ENCODE peak calls at places on chromosomes 12 and 14, in nine cellular contexts. H is CD8-positive, alpha-beta memory T cell; R is mesenchymal stem cell; G is fibroblast of lung; N is CD4-positive, alpha-beta T cell; S is left ventricle myocardium inferior; M is GM23248; V is WERI-Rb-1; L is heart left ventricle. K is an unnamed sample.

GRCh38 chr14:75044760-75045159 is 6.5 kb downstream of the MLH3 start:
- DNase-seq in H (no peak), R (no peak), G (peak), N (no peak), S (no peak), M (no peak), V (no peak), L (no peak), K (no peak)

GRCh38 chr12:92775416-92775815 is 72.6 kb downstream of the PLEKHG7 start:
- DNase-seq in H (no peak), R (no peak), G (no peak), N (no peak), S (no peak), M (no peak), V (no peak), L (no peak), K (no peak)

GRCh38 chr14:72904840-72905561 is 11.1 kb upstream of the DPF3 start:
- DNase-seq in H (peak), R (peak), G (peak), N (peak), S (peak), M (peak), V (peak), L (peak), K (peak)

GRCh38 chr14:53715390-53715730 is 241.3 kb downstream of the BMP4 start:
- DNase-seq in H (no peak), R (peak), G (peak), N (no peak), S (no peak), M (peak), V (no peak), L (no peak), K (no peak)

GRCh38 chr12:120259418-120260202 is 5.9 kb downstream of the PXN start:
- DNase-seq in H (no peak), R (no peak), G (no peak), N (no peak), S (peak), M (peak), V (no peak), L (no peak), K (no peak)

GRCh38 chr14:89576960-89577359 is 159.9 kb upstream of the FOXN3 start:
- DNase-seq in H (no peak), R (no peak), G (no peak), N (no peak), S (no peak), M (no peak), V (no peak), L (no peak), K (no peak)

GRCh38 chr14:72104011-72104613 is 171.9 kb downstream of the RGS6 start:
- DNase-seq in H (no peak), R (no peak), G (no peak), N (no peak), S (no peak), M (peak), V (peak), L (no peak), K (no peak)

GRCh38 chr14:99674776-99675175 is 9.3 kb upstream of the CYP46A1 start:
- DNase-seq in H (peak), R (no peak), G (no peak), N (no peak), S (no peak), M (no peak), V (no peak), L (no peak), K (no peak)

GRCh38 chr12:91991397-91992187 is 154.1 kb downstream of the BTG1 start:
- DNase-seq in H (no peak), R (no peak), G (peak), N (no peak), S (no peak), M (no peak), V (no peak), L (no peak), K (no peak)

GRCh38 chr12:28223853-28224252 is 33.6 kb downstream of the CCDC91 start:
- DNase-seq in H (no peak), R (no peak), G (no peak), N (no peak), S (no peak), M (no peak), V (no peak), L (no peak), K (no peak)

GRCh38 chr14:76546426-76547221 is 170.7 kb downstream of the ESRRB start:
- DNase-seq in H (no peak), R (no peak), G (no peak), N (no peak), S (no peak), M (peak), V (peak), L (no peak), K (no peak)

GRCh38 chr12:45660330-45660729 is 69.2 kb upstream of the ARID2 start:
- DNase-seq in H (no peak), R (peak), G (peak), N (no peak), S (peak), M (peak), V (no peak), L (peak), K (no peak)

GRCh38 chr12:130752692-130753230 is 36.7 kb upstream of the RIMBP2 start:
- DNase-seq in H (no peak), R (no peak), G (no peak), N (no peak), S (no peak), M (no peak), V (peak), L (no peak), K (no peak)

GRCh38 chr12:47799357-47799955 is 20.2 kb downstream of the HDAC7 start:
- DNase-seq in H (no peak), R (no peak), G (no peak), N (no peak), S (peak), M (peak), V (no peak), L (peak), K (peak)

GRCh38 chr12:103558879-103559278 is 28.2 kb upstream of the STAB2 start:
- DNase-seq in H (no peak), R (no peak), G (no peak), N (no peak), S (no peak), M (no peak), V (no peak), L (no peak), K (no peak)

GRCh38 chr12:93592641-93593396 is 20.3 kb downstream of the SOCS2 start:
- DNase-seq in H (no peak), R (no peak), G (no peak), N (no peak), S (no peak), M (peak), V (no peak), L (peak), K (no peak)

GRCh38 chr12:58841058-58841798 is 79.1 kb downstream of the LRIG3 start:
- DNase-seq in H (no peak), R (no peak), G (no peak), N (no peak), S (peak), M (no peak), V (peak), L (no peak), K (no peak)

GRCh38 chr12:81819991-81820633 is 61.0 kb upstream of the PPFIA2 start:
- DNase-seq in H (no peak), R (peak), G (no peak), N (no peak), S (no peak), M (peak), V (no peak), L (no peak), K (no peak)

GRCh38 chr12:50637870-50638481 is 125.9 kb upstream of the ATF1 start:
- DNase-seq in H (no peak), R (peak), G (peak), N (no peak), S (no peak), M (peak), V (no peak), L (no peak), K (no peak)

GRCh38 chr12:95736631-95737030 is 53.9 kb downstream of the NTN4 start:
- DNase-seq in H (no peak), R (no peak), G (peak), N (no peak), S (peak), M (peak), V (no peak), L (peak), K (no peak)

GRCh38 chr14:77861201-77861600 is 61.3 kb downstream of the ADCK1 start:
- DNase-seq in H (no peak), R (no peak), G (no peak), N (no peak), S (no peak), M (peak), V (no peak), L (no peak), K (no peak)

GRCh38 chr14:29668201-29668600 is 259.4 kb downstream of the PRKD1 start:
- DNase-seq in H (no peak), R (no peak), G (no peak), N (no peak), S (no peak), M (no peak), V (no peak), L (no peak), K (no peak)

GRCh38 chr12:79409562-79409961 is 281.2 kb downstream of the PAWR start:
- DNase-seq in H (no peak), R (peak), G (peak), N (no peak), S (no peak), M (peak), V (no peak), L (no peak), K (no peak)

GRCh38 chr12:14950982-14951746 is 10.2 kb downstream of the ARHGDIB start:
- DNase-seq in H (no peak), R (no peak), G (no peak), N (no peak), S (no peak), M (no peak), V (no peak), L (no peak), K (no peak)

GRCh38 chr12:75754698-75755097 is 243.3 kb upstream of the KRR1 start:
- DNase-seq in H (no peak), R (no peak), G (no peak), N (no peak), S (no peak), M (no peak), V (no peak), L (no peak), K (no peak)

GRCh38 chr12:40511341-40511740 is 180.9 kb upstream of the CNTN1 start:
- DNase-seq in H (no peak), R (no peak), G (no peak), N (no peak), S (no peak), M (no peak), V (no peak), L (no peak), K (no peak)

GRCh38 chr12:91009319-91009950 is 4.7 kb upstream of the EPYC start:
- DNase-seq in H (no peak), R (no peak), G (peak), N (no peak), S (no peak), M (no peak), V (no peak), L (no peak), K (no peak)

GRCh38 chr14:24088095-24088494 is 6.0 kb upstream of the PCK2 start:
- DNase-seq in H (no peak), R (no peak), G (no peak), N (no peak), S (no peak), M (no peak), V (no peak), L (no peak), K (no peak)

GRCh38 chr12:116736962-116737773 is 701 bp downstream of the SPRING1 start:
- DNase-seq in H (no peak), R (peak), G (no peak), N (no peak), S (no peak), M (peak), V (no peak), L (no peak), K (no peak)

GRCh38 chr12:69732088-69732487 is 6.6 kb upstream of the RAB3IP start:
- DNase-seq in H (no peak), R (no peak), G (peak), N (no peak), S (no peak), M (peak), V (no peak), L (no peak), K (no peak)

GRCh38 chr12:45726594-45727300 is 2.8 kb upstream of the ARID2 start:
- DNase-seq in H (peak), R (peak), G (peak), N (no peak), S (peak), M (peak), V (peak), L (peak), K (peak)

GRCh38 chr12:100077367-100077766 is 65.3 kb downstream of the BLTP3B start:
- DNase-seq in H (no peak), R (peak), G (peak), N (no peak), S (no peak), M (peak), V (no peak), L (no peak), K (no peak)

GRCh38 chr14:78164226-78164853 is 5.8 kb upstream of the NRXN3 start:
- DNase-seq in H (no peak), R (no peak), G (no peak), N (no peak), S (no peak), M (peak), V (peak), L (no peak), K (no peak)

GRCh38 chr14:91484744-91485143 is 25.4 kb downstream of the PPP4R3A start:
- DNase-seq in H (no peak), R (no peak), G (no peak), N (no peak), S (no peak), M (no peak), V (no peak), L (no peak), K (no peak)

GRCh38 chr14:102508774-102509743 is 517 bp downstream of the ANKRD9 start:
- DNase-seq in H (peak), R (peak), G (peak), N (no peak), S (peak), M (peak), V (no peak), L (peak), K (no peak)

DNA sequence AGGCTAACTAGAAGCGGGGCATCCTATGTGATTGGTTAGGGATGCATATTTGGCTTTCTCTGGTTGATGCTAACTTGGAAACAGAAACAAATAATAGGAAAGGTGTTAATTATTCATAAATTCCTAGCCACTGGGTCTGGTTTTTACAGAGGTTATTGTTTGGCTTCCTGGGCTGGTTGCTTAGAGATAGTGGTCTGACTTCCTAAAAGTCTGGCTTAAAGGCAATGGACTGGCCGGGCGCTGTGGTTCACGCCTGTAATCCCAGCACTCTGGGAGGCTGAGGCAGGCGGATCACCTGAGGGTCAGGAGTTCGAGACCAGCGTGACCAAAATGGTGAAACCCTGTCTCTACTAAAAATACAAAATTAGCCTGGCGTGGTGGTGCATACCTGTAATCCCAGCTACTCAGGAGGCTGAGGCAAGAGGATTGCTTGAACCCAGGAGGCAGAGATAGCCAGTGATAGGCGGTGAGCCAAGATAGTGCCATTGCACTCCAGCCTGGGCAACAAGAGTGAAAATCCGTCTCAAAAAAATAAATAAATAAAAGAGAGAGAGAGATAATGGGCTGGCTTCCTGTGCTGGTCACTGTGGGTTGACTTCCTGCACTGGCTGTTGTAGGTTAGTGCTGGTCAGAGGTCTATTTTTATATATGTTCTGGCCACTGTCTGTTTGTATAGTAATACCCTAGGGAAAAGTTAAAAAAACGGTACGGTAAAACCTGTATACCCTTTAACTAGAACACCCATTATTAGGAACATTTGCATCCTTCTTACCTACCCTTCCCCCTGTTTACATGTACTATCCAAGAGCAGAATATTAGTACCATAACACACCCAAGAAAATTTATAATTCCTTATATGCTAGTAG is 24.1 kb downstream of the OR6S1 start:
- DNase-seq in H (no peak), R (no peak), G (no peak), N (no peak), S (no peak), M (no peak), V (no peak), L (no peak), K (no peak)
- H3K27ac ChIP-seq in H (no peak), R (no peak), G (no peak), N (no peak), S (no peak), M (no peak), V (no peak), L (no peak), K (no peak)

GRCh38 chr14:21526672-21527319 is 650 bp upstream of the SALL2 start:
- DNase-seq in H (no peak), R (no peak), G (no peak), N (no peak), S (no peak), M (no peak), V (peak), L (no peak), K (no peak)

GRCh38 chr14:21525571-21525970 is 575 bp downstream of the SALL2 start:
- DNase-seq in H (no peak), R (peak), G (peak), N (no peak), S (no peak), M (peak), V (peak), L (no peak), K (peak)

GRCh38 chr14:21523203-21523602 is 2.9 kb downstream of the SALL2 start:
- DNase-seq in H (no peak), R (no peak), G (no peak), N (no peak), S (no peak), M (no peak), V (no peak), L (no peak), K (no peak)

GRCh38 chr14:21525995-21526671 is at the start of gene SALL2:
- DNase-seq in H (peak), R (peak), G (peak), N (peak), S (peak), M (peak), V (peak), L (peak), K (peak)

DNA sequence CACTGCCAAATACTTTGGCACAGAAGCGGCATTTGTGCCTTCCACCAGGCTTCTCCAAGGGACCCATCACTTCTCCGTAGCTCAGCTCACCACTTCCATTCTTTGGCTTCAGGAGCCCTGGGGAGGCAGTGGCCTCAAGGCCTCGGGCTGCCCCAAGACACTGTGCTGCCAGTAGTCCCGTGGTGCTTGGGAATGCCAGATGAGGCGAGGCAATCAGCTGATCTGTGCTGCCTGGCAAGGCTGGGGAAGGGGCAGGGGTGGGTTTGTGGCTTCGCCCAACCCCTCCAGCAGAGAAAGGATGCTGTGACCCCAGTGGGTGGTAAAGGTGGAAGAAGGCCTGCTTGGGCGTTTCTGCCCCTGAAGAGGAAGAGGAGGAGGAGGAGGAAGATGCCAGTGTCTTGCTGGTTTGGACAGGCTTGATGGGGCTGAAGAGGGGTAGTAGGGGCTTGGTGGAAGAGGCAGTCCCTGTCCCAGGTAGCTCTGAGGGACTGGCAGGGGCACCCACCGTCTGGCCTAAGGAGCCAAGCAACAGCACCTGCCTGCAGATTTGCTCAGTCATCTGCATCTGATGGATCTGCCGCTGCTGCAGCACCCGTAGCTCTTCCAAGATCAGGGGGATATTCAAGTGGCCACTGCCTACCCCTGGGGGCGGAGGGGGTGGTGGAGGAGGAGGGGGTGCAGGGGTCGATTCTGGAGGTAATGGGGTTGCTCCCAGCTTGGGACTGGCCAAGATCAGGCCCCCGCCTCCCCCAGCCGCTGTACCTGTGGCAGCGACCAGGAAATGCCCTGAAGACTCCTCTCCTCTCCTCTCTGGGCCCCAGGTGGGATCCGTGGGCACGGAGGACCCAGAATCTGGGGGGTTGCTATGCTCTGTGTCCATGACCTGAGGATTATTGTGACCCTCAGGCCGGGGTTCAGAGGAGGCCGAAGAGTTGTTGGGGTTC is 1.3 kb downstream of the SALL2 start:
- DNase-seq in H (no peak), R (no peak), G (no peak), N (no peak), S (no peak), M (no peak), V (no peak), L (no peak), K (no peak)
- H3K27ac ChIP-seq in H (no peak), R (no peak), G (no peak), N (no peak), S (peak), M (no peak), V (peak), L (no peak), K (peak)

DNA sequence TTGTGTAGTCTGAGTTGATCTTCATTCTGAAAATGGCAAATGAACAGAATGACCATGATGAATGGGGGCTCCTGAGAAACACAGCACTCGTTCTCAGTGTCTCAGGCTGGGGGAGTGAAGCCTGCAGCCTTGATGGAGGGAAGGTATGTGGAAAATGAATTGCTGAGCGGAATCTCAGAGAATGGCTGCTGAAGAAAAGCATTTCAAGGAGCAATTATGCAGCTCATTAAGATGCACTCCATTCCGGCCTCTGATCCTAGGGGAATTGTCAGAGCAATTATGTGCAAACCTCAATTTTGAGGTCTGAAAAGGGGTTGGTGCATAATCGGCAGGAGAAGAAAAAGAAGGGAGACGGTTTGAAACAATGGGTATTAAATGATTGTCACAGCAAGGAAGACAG is 167.2 kb downstream of the CHST11 start:
- DNase-seq in H (no peak), R (no peak), G (no peak), N (no peak), S (no peak), M (no peak), V (no peak), L (no peak), K (no peak)
- H3K27ac ChIP-seq in H (no peak), R (no peak), G (no peak), N (no peak), S (no peak), M (no peak), V (no peak), L (no peak), K (no peak)

DNA sequence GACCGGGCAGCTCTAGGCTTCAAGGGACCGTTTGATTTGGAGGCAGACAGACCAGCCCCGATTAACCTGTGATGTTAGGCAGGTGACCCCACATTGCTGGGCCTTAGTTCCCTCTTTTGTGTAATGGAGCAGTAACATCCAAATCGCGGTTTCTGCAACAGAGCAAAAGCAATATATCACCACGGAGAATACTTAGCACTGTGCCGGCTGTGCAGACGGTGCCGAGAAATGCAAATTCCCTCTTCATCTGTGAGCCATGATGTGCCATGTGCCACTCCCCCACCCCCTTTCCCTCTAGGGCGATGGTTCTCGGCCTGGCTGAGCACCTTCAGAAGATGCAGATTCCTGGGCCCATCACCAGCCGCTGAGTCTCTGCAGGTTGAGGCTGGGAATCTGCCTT is 10.9 kb downstream of the BCL7A start:
- DNase-seq in H (no peak), R (no peak), G (no peak), N (no peak), S (no peak), M (no peak), V (no peak), L (no peak), K (no peak)
- H3K27ac ChIP-seq in H (no peak), R (no peak), G (no peak), N (no peak), S (no peak), M (no peak), V (no peak), L (no peak), K (no peak)

GRCh38 chr14:97978336-97978735 is 1181.2 kb downstream of the VRK1 start:
- DNase-seq in H (peak), R (no peak), G (peak), N (peak), S (peak), M (peak), V (peak), L (peak), K (peak)
- H3K27ac ChIP-seq in H (peak), R (no peak), G (no peak), N (peak), S (peak), M (no peak), V (no peak), L (peak), K (peak)

K was measured in caudate nucleus.